ENCODE peak calls at places on chromosomes 12 and 14, in five cellular contexts. H is HCT116, Q is K562, C is H1, U is GM12891. G is an unnamed sample.

GRCh38 chr12:116159175-116159574 is 118.3 kb downstream of the MED13L start:
- DNase-seq in H (no peak), C (no peak), Q (no peak), U (no peak), G (no peak)

GRCh38 chr14:32352631-32353030 is 23.5 kb downstream of the AKAP6 start:
- DNase-seq in C (no peak), H (no peak), Q (no peak), U (no peak), G (no peak)

GRCh38 chr14:23090254-23090636 is 4.7 kb downstream of the ACIN1 start:
- DNase-seq in U (no peak), H (no peak), C (no peak), Q (no peak), G (no peak)

GRCh38 chr12:48084066-48084465 is 21.8 kb downstream of the SENP1 start:
- DNase-seq in H (no peak), C (no peak), Q (no peak), U (no peak), G (no peak)

GRCh38 chr14:39034481-39035296 is 68.3 kb downstream of the SEC23A start:
- DNase-seq in Q (no peak), C (no peak), H (no peak), U (no peak), G (no peak)

GRCh38 chr14:68464716-68465115 is 328.2 kb downstream of the ZFP36L1 start:
- DNase-seq in U (no peak), H (peak; percentile 94), Q (no peak), C (no peak), G (no peak)

GRCh38 chr12:106170285-106170684 is 31.5 kb upstream of the NUAK1 start:
- DNase-seq in C (no peak), U (no peak), Q (no peak), H (no peak), G (no peak)

GRCh38 chr12:51678086-51678724 is 87.2 kb downstream of the SCN8A start:
- DNase-seq in U (peak; percentile 21), C (no peak), Q (peak; percentile 53), H (peak; percentile 34), G (peak; percentile 11)

GRCh38 chr12:71702590-71702989 is 16.7 kb downstream of the TMEM19 start:
- DNase-seq in H (no peak), Q (no peak), C (no peak), U (no peak), G (no peak)

GRCh38 chr12:116236148-116236731 is 41.3 kb downstream of the MED13L start:
- DNase-seq in C (no peak), U (peak; percentile 10), H (no peak), Q (peak; percentile 29), G (no peak)

GRCh38 chr14:102878174-102878969 is 44.1 kb upstream of the AMN start:
- DNase-seq in Q (peak; percentile 17), U (no peak), H (no peak), C (no peak), G (no peak)

GRCh38 chr14:55930016-55930784 is 188.0 kb upstream of the PELI2 start:
- DNase-seq in U (no peak), C (no peak), Q (no peak), H (no peak), G (no peak)

GRCh38 chr12:94305293-94305957 is 154.2 kb downstream of the CEP83 start:
- DNase-seq in C (no peak), Q (no peak), H (no peak), U (no peak), G (no peak)

GRCh38 chr14:36510078-36510799 is 9.8 kb downstream of the NKX2-1 start:
- DNase-seq in U (no peak), H (no peak), Q (no peak), C (no peak), G (no peak)
- TF ChIP-seq POLR2A in U (no peak), H (no peak), Q (no peak), C (no peak), G (no peak)

DNA sequence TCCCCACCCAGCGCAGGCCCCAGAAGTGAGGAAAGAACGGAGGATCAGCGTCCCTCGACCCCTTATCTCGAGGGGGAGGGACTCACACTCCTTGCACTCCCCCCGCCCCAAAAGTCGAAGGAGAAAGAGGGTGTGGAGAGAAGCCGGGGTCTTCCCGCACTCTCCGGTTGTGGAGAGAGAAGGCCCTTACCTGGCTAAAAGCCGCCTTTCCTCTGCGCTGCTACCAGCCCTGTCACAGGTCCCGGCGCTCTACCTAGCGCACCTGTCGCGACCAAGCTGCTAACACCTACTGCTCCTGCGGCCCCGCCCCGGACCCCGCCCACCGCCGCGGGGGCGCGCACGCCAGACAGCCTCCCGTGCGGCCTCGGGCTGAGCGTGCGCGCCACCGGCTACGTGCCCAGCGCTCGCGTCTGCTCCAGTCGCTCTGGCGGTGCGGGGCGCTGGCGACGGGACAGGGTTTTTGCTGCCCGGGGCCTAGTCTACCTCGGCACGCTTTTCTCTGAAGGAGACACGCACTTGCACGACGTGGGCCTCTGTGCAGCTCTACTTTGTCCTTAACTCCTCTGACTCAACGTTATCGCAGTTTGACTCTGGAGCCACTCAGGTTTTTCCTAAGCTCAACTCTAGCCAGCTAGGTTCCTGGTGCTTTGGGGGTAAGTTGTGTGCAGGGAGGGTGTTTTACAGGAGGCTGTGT is at the start of gene LIMA1:
- DNase-seq in U (peak; percentile 89), H (peak; percentile 78), Q (peak; percentile 97), C (peak; percentile 96), G (peak; percentile 91)
- TF ChIP-seq POLR2AphosphoS5 in U (peak; percentile 76), H (peak; percentile 99), Q (peak; percentile 80), C (peak; percentile 91), G (peak; percentile 79)

GRCh38 chr14:104315625-104316024 is 177.2 kb downstream of the KIF26A start:
- DNase-seq in Q (no peak), U (no peak), H (no peak), C (no peak), G (no peak)

GRCh38 chr14:104315169-104315568 is 176.8 kb downstream of the KIF26A start:
- DNase-seq in U (no peak), C (peak; percentile 43), Q (no peak), H (no peak), G (no peak)

GRCh38 chr14:104316723-104317499 is 178.5 kb downstream of the KIF26A start:
- DNase-seq in Q (no peak), C (no peak), U (no peak), H (no peak), G (no peak)

GRCh38 chr14:104317500-104317805 is 179.1 kb downstream of the KIF26A start:
- DNase-seq in Q (no peak), U (no peak), C (no peak), H (no peak), G (no peak)

GRCh38 chr14:104316121-104316722 is 177.8 kb downstream of the KIF26A start:
- DNase-seq in U (no peak), Q (no peak), H (no peak), C (no peak), G (no peak)
- TF ChIP-seq POLR2A in U (no peak), Q (no peak), H (no peak), C (no peak), G (no peak)

DNA sequence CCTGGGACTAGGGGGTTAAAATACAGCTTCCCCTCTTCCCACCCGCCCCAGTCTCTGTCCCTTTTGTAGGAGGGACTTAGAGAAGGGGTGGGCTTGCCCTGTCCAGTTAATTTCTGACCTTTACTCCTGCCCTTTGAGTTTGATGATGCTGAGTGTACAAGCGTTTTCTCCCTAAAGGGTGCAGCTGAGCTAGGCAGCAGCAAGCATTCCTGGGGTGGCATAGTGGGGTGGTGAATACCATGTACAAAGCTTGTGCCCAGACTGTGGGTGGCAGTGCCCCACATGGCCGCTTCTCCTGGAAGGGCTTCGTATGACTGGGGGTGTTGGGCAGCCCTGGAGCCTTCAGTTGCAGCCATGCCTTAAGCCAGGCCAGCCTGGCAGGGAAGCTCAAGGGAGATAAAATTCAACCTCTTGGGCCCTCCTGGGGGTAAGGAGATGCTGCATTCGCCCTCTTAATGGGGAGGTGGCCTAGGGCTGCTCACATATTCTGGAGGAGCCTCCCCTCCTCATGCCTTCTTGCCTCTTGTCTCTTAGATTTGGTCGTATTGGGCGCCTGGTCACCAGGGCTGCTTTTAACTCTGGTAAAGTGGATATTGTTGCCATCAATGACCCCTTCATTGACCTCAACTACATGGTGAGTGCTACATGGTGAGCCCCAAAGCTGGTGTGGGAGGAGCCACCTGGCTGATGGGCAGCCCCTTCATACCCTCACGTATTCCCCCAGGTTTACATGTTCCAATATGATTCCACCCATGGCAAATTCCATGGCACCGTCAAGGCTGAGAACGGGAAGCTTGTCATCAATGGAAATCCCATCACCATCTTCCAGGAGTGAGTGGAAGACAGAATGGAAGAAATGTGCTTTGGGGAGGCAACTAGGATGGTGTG is 1.9 kb downstream of the GAPDH start:
- DNase-seq in C (no peak), Q (no peak), H (no peak), U (no peak), G (no peak)
- TF ChIP-seq POLR2AphosphoS5 in C (peak; percentile 79), Q (no peak), H (peak; percentile 10), U (no peak), G (peak; percentile 63)

GRCh38 chr12:121238604-121239334 is 28.8 kb downstream of the P2RX4 start:
- DNase-seq in H (no peak), U (no peak), C (no peak), Q (no peak), G (no peak)

GRCh38 chr12:121239335-121239678 is 29.4 kb downstream of the P2RX4 start:
- DNase-seq in Q (no peak), H (no peak), C (no peak), U (no peak), G (no peak)

GRCh38 chr12:121241203-121241970 is 31.5 kb downstream of the P2RX4 start:
- DNase-seq in C (no peak), U (no peak), H (no peak), Q (no peak), G (no peak)

GRCh38 chr12:121239704-121240420 is 29.9 kb downstream of the P2RX4 start:
- DNase-seq in C (no peak), Q (no peak), H (no peak), U (no peak), G (no peak)

GRCh38 chr12:121240484-121241202 is 30.7 kb downstream of the P2RX4 start:
- DNase-seq in U (no peak), H (no peak), C (peak; percentile 61), Q (peak; percentile 69), G (no peak)
- TF ChIP-seq POLR2A in U (no peak), H (no peak), C (no peak), Q (no peak), G (no peak)

DNA sequence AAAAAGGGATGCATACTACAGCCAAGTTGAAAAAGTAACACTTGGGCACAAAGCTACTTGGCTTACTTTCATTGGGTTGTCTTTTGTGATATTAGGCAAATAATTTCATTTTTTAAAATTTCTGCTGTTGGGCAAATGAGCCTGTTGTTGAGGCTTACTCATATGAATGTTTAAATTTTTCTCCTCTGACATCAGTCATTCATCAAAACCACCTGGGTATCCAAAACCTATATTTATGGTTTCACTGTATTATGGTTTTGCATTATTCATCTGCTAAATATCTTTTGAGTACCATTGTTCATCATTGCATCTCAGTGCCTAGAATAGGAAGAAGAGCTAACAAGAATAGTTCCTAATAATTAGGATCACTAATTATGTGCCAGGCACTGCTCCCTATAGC is 28.1 kb downstream of the DYRK2 start:
- DNase-seq in H (no peak), C (no peak), Q (no peak), U (no peak), G (no peak)
- TF ChIP-seq POLR2AphosphoS5 in H (no peak), C (no peak), Q (no peak), U (no peak), G (no peak)

G was measured in GM12892.